ENCODE peak calls at places on chromosomes 13 and 19, in four cellular contexts. One of them, this sample, is unnamed.
A peak's percentile ranks its signal among the peaks of the same experiment; 100 is the strongest.

GRCh38 chr19:873084-874019 is 13.9 kb downstream of the CFD start:
- DNase-seq in mesenchymal stem cell: peak; percentile 51
- DNase-seq in trophoblast cell: no peak
- DNase-seq in H9: peak; percentile 87
- DNase-seq in this sample: no peak

GRCh38 chr13:65971541-65971940 is 1258.6 kb downstream of the PCDH9 start:
- DNase-seq in mesenchymal stem cell: no peak
- DNase-seq in trophoblast cell: no peak
- DNase-seq in H9: no peak
- DNase-seq in this sample: peak; percentile 12

GRCh38 chr19:39154626-39155100 is 29.1 kb downstream of the PAK4 start:
- DNase-seq in mesenchymal stem cell: no peak
- DNase-seq in trophoblast cell: peak; percentile 91
- DNase-seq in H9: peak; percentile 66
- DNase-seq in this sample: no peak

GRCh38 chr13:80037505-80037888 is 303.4 kb downstream of the SPRY2 start:
- DNase-seq in mesenchymal stem cell: peak; percentile 90
- DNase-seq in trophoblast cell: no peak
- DNase-seq in H9: no peak
- DNase-seq in this sample: no peak

GRCh38 chr19:48603001-48603400 is 3.5 kb upstream of the SPACA4 start:
- DNase-seq in mesenchymal stem cell: no peak
- DNase-seq in trophoblast cell: no peak
- DNase-seq in H9: no peak
- DNase-seq in this sample: no peak

GRCh38 chr19:32349724-32350475 is 4.5 kb downstream of the ZNF507 start:
- DNase-seq in mesenchymal stem cell: no peak
- DNase-seq in trophoblast cell: no peak
- DNase-seq in H9: no peak
- DNase-seq in this sample: no peak

GRCh38 chr13:67518785-67519184 is 288.6 kb upstream of the PCDH9 start:
- DNase-seq in mesenchymal stem cell: no peak
- DNase-seq in trophoblast cell: no peak
- DNase-seq in H9: no peak
- DNase-seq in this sample: peak; percentile 41

GRCh38 chr13:30711375-30711774 is 24.0 kb upstream of the ALOX5AP start:
- DNase-seq in mesenchymal stem cell: peak; percentile 97
- DNase-seq in trophoblast cell: no peak
- DNase-seq in H9: no peak
- DNase-seq in this sample: no peak

GRCh38 chr13:102556806-102557205 is 40.0 kb upstream of the TPP2 start:
- DNase-seq in mesenchymal stem cell: no peak
- DNase-seq in trophoblast cell: no peak
- DNase-seq in H9: no peak
- DNase-seq in this sample: no peak

GRCh38 chr13:112623051-112623711 is 35.2 kb upstream of the TUBGCP3 start:
- DNase-seq in mesenchymal stem cell: no peak
- DNase-seq in trophoblast cell: no peak
- DNase-seq in H9: no peak
- DNase-seq in this sample: no peak

GRCh38 chr19:29872224-29872731 is 60.5 kb downstream of the CCNE1 start:
- DNase-seq in mesenchymal stem cell: peak; percentile 35
- DNase-seq in trophoblast cell: peak; percentile 45
- DNase-seq in H9: peak; percentile 69
- DNase-seq in this sample: peak; percentile 31

GRCh38 chr13:73254827-73255226 is 196.0 kb downstream of the KLF5 start:
- DNase-seq in mesenchymal stem cell: no peak
- DNase-seq in trophoblast cell: no peak
- DNase-seq in H9: no peak
- DNase-seq in this sample: no peak

GRCh38 chr13:109494955-109495354 is 291.4 kb downstream of the IRS2 start:
- DNase-seq in mesenchymal stem cell: peak; percentile 58
- DNase-seq in trophoblast cell: no peak
- DNase-seq in H9: no peak
- DNase-seq in this sample: no peak

GRCh38 chr19:6608950-6609349 is 18.0 kb upstream of the CD70 start:
- DNase-seq in mesenchymal stem cell: no peak
- DNase-seq in trophoblast cell: no peak
- DNase-seq in H9: no peak
- DNase-seq in this sample: no peak

GRCh38 chr13:113441661-113442060 is 11.6 kb downstream of the ADPRHL1 start:
- DNase-seq in mesenchymal stem cell: no peak
- DNase-seq in trophoblast cell: no peak
- DNase-seq in H9: no peak
- DNase-seq in this sample: no peak

GRCh38 chr19:31838163-31838798 is 489.0 kb upstream of the TSHZ3 start:
- DNase-seq in mesenchymal stem cell: no peak
- DNase-seq in trophoblast cell: no peak
- DNase-seq in H9: no peak
- DNase-seq in this sample: peak; percentile 20

GRCh38 chr13:24241336-24241735 is 68.0 kb upstream of the C1QTNF9 start:
- DNase-seq in mesenchymal stem cell: no peak
- DNase-seq in trophoblast cell: no peak
- DNase-seq in H9: no peak
- DNase-seq in this sample: no peak

GRCh38 chr13:96428904-96429303 is 339.0 kb downstream of the HS6ST3 start:
- DNase-seq in mesenchymal stem cell: peak; percentile 1
- DNase-seq in trophoblast cell: no peak
- DNase-seq in H9: no peak
- DNase-seq in this sample: no peak
- H2BK12ac ChIP-seq in mesenchymal stem cell: no peak overlapping the region
- H2BK12ac ChIP-seq in trophoblast cell: no peak overlapping the region
- H2BK12ac ChIP-seq in H9: no peak overlapping the region
- H2BK12ac ChIP-seq in this sample: no peak overlapping the region

GRCh38 chr19:54320271-54320670 is 7.3 kb upstream of the LILRA5 start:
- DNase-seq in mesenchymal stem cell: no peak
- DNase-seq in trophoblast cell: no peak
- DNase-seq in H9: no peak
- DNase-seq in this sample: no peak

GRCh38 chr19:54316746-54317107 is 3.8 kb upstream of the LILRA5 start:
- DNase-seq in mesenchymal stem cell: no peak
- DNase-seq in trophoblast cell: no peak
- DNase-seq in H9: peak; percentile 84
- DNase-seq in this sample: no peak

GRCh38 chr19:54317965-54318240 is 4.9 kb upstream of the LILRA5 start:
- DNase-seq in mesenchymal stem cell: no peak
- DNase-seq in trophoblast cell: no peak
- DNase-seq in H9: no peak
- DNase-seq in this sample: no peak

GRCh38 chr19:54317108-54317964 is 4.4 kb upstream of the LILRA5 start:
- DNase-seq in mesenchymal stem cell: no peak
- DNase-seq in trophoblast cell: no peak
- DNase-seq in H9: no peak
- DNase-seq in this sample: no peak

DNA sequence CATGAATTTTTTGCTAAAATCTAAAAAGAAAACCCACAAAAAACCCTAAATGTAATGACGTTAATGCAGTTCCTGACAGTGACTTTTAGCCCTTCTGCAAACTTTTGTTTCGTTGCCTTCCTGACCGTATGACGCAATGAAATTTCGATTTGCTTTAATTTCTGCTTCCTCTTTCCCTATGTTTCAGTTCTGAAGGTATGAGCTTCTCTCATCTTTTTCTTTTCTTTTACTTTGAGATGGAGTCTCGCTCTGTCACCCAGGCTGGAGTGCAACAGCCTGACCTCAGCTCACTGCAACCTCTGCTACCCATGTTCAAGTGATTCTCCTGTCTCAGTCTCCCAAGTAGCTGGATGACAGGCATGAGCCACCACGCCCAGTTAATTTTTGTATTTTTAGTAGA is 6.1 kb upstream of the LILRA5 start:
- DNase-seq in mesenchymal stem cell: no peak
- DNase-seq in trophoblast cell: no peak
- DNase-seq in H9: no peak
- DNase-seq in this sample: no peak
- H3K27me3 ChIP-seq in mesenchymal stem cell: peaks cover 26% of the 10 kb centered on the region
- H3K27me3 ChIP-seq in trophoblast cell: no peaks in the 10 kb centered on the region
- H3K27me3 ChIP-seq in H9: no peaks in the 10 kb centered on the region
- H3K27me3 ChIP-seq in this sample: no peaks in the 10 kb centered on the region

GRCh38 chr13:26967119-26968038 is 204.2 kb downstream of the USP12 start:
- DNase-seq in mesenchymal stem cell: peak; percentile 63
- DNase-seq in trophoblast cell: no peak
- DNase-seq in H9: no peak
- DNase-seq in this sample: no peak
- H3K4me2 ChIP-seq in mesenchymal stem cell: no peak overlapping the region
- H3K4me2 ChIP-seq in trophoblast cell: no peak overlapping the region
- H3K4me2 ChIP-seq in H9: no peak overlapping the region
- H3K4me2 ChIP-seq in this sample: no peak overlapping the region

GRCh38 chr19:46407891-46408426 is 5.4 kb downstream of the CCDC8 start:
- DNase-seq in mesenchymal stem cell: no peak
- DNase-seq in trophoblast cell: no peak
- DNase-seq in H9: no peak
- DNase-seq in this sample: no peak
- H2BK12ac ChIP-seq in mesenchymal stem cell: peak overlapping the region; percentile 30
- H2BK12ac ChIP-seq in trophoblast cell: no peak overlapping the region
- H2BK12ac ChIP-seq in H9: no peak overlapping the region
- H2BK12ac ChIP-seq in this sample: peak overlapping the region; percentile 24

This sample was measured in neuronal stem cell.